ENCODE peak calls at places on chromosomes 2 and 18, in four cellular contexts. J is left ventricle myocardium inferior, T is AG10803, X is GM13977. I is an unnamed sample.

GRCh38 chr2:36290306-36290705 is 65.3 kb upstream of the CRIM1 start:
- DNase-seq in T (peak), X (no peak), J (no peak), I (no peak)

GRCh38 chr18:64806232-64806631 is 657.3 kb upstream of the LINC00305 start:
- DNase-seq in J (no peak), T (no peak), X (no peak), I (no peak)

GRCh38 chr2:21837561-21837960 is 713.8 kb downstream of the TDRD15 start:
- DNase-seq in X (no peak), T (no peak), J (no peak), I (no peak)

GRCh38 chr2:227816507-227817274 is 3.0 kb downstream of the CCL20 start:
- DNase-seq in T (no peak), X (no peak), J (no peak), I (no peak)

GRCh38 chr2:171390941-171391516 is 42.8 kb downstream of the METTL8 start:
- DNase-seq in X (no peak), J (no peak), T (peak), I (peak)

GRCh38 chr2:45220227-45220626 is 211.0 kb upstream of the SIX2 start:
- DNase-seq in T (peak), X (no peak), J (no peak), I (no peak)

GRCh38 chr2:30662268-30663131 is 144.7 kb downstream of the CAPN13 start:
- DNase-seq in T (peak), X (no peak), J (no peak), I (no peak)

GRCh38 chr2:102005989-102006885 is 14.5 kb downstream of the IL1R2 start:
- DNase-seq in X (peak), J (no peak), T (peak), I (peak)

GRCh38 chr2:232309592-232309991 is 69.0 kb upstream of the ALPP start:
- DNase-seq in X (no peak), J (no peak), T (no peak), I (peak)

GRCh38 chr2:202831241-202831997 is 40.1 kb downstream of the ICA1L start:
- DNase-seq in J (no peak), T (peak), X (peak), I (peak)

GRCh38 chr2:157760949-157761348 is 115.2 kb downstream of the ACVR1 start:
- DNase-seq in X (no peak), J (no peak), T (no peak), I (no peak)

GRCh38 chr2:206198677-206199076 is 39.0 kb downstream of the EEF1B2 start:
- DNase-seq in X (no peak), J (no peak), T (peak), I (no peak)

GRCh38 chr2:223084873-223085272 is 32.9 kb downstream of the KCNE4 start:
- DNase-seq in J (no peak), X (no peak), T (no peak), I (no peak)

GRCh38 chr2:46775722-46776121 is 139.9 kb downstream of the MCFD2 start:
- DNase-seq in X (no peak), J (no peak), T (no peak), I (no peak)

GRCh38 chr18:51884039-51884438 is 456.0 kb upstream of the DCC start:
- DNase-seq in T (no peak), J (no peak), X (no peak), I (no peak)

GRCh38 chr2:20382965-20383800 is 32.5 kb upstream of the PUM2 start:
- DNase-seq in J (no peak), T (peak), X (no peak), I (no peak)

GRCh38 chr2:100878000-100878786 is 58.3 kb downstream of the NPAS2 start:
- DNase-seq in X (no peak), T (peak), J (peak), I (no peak)

DNA sequence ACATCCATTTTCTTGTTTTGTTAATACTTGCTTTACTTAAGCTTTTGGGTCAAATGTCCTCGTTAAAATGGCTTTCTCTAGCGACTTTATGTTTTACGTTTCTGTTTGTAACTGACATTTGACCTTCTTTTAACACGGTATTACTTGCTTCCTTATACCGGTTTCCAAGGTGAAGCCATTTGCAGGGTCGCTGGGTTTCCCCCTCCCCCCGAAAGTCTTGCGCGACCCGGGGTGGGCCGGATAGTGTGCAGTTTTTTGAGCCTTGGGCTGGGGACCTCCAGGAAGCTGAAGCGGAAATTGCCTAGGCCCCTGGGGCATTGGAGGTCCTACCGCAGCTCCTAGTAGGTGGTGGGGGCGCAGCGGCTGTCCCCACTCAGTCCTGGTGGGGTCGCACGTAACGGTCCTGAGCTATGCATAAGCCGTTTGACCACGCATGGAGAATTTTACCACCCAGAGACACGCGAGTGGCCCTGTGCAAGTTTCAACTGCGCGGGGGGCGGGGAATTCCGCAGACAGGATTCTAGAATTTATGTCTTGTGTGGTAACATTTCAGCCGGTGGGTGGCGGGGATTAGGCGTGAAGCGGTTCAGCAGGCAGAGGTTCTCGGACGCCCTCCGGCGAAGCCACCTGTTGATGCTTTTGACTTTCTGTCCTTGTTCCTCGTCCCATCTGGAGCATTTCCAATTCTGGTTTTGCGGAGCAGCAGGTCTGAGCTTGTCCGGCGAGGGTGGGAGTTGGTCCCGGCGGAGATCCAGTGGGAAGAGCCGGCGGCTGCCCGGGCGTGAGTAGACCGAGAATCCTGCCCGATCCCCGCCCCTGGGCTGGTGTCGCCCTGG is 2.4 kb downstream of the CFLAR start:
- DNase-seq in T (peak), J (peak), X (peak), I (peak)
- TF ChIP-seq CTCF in T (peak), J (peak), X (peak), I (peak)

DNA sequence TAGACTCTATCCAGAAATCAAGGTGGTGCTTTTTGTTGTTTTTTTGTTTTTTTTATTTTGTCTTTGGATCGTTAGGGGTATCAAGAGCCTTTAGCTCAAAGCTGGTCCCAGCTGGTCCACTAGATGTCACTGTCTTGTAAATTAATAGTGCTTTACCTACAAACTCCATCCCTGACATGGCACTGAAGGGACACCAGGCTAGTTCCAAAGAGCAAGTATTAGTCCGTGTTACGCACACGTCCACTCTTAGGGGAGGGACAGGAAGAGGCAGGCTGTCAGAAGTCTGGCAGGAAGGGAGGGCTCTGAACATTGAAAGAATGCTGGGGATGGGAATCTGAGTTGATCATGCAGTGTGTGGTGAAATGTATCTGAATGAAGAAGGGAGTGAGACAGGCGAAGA is 85.9 kb upstream of the CCBE1 start:
- DNase-seq in T (peak), X (peak), J (no peak), I (peak)
- TF ChIP-seq CTCF in T (peak), X (peak), J (peak), I (peak)

DNA sequence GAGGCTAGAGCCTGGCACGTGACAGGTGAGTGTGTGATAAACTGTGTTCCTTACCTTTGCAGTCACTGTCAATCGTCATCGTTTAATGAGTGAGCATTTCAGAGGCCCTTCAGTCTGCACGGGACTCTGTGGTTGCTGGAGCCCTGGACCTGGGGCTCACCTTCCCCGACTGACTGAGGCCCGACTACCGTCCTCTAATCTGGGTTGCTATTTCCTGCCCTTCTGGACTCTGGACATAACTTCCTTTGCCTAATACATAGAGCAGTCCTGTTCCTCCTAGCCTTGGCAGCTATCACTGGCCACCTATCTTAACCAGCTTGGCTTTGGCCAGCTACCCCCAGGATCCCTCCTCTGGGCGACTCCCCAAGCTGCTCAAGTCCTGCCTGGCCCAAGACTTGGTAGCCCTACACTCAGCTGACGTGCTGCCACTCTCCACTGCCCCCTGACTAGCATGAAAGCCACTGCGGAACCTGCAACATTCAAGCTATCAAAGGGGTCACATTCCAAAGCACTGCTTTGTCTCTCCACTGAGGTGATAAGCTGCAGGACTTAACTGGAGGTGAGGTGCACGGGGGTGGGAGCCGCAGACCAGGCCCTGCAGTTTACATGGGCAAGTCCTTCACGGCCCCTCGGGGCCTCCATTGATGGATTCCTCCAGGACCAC is 11.1 kb upstream of the RAB17 start:
- DNase-seq in X (no peak), T (no peak), J (no peak), I (no peak)
- TF ChIP-seq CTCF in X (no peak), T (no peak), J (peak), I (no peak)

GRCh38 chr2:197073701-197074433 is 147.4 kb upstream of the PGAP1 start:
- DNase-seq in X (no peak), J (peak), T (peak), I (no peak)

GRCh38 chr2:197077336-197077735 is 150.8 kb upstream of the PGAP1 start:
- DNase-seq in T (peak), J (no peak), X (no peak), I (no peak)

GRCh38 chr2:197075286-197075685 is 148.8 kb upstream of the PGAP1 start:
- DNase-seq in J (no peak), T (no peak), X (no peak), I (no peak)

GRCh38 chr2:197076652-197077051 is 150.1 kb upstream of the PGAP1 start:
- DNase-seq in T (no peak), X (no peak), J (no peak), I (no peak)

DNA sequence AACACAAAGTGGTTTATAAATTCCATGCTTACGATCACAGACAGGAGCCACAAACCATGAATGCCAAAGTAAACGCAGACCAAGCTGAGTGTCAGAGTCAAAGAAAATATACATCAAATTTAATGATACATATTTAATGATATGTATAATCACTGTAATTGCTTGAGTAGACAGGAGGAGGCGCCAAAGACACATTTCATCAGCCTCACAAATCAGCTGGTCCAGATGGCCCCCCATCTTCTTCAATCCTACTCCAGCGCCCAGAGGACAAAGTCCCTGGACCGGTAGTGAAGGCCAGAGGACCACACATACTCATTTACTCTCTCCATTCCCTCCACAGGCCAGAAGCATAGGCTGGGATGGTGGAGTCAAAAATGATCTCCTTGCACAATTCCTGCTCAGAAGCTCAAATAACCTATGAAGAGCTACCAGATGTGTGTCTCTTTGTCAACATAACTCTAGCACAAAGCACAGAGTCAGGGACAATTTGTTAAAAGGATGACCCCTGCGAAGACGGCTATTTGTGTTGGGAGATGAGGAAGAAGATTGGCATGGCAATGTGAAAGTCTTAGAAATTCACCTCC is 149.3 kb upstream of the PGAP1 start:
- DNase-seq in J (no peak), X (no peak), T (no peak), I (peak)
- TF ChIP-seq CTCF in J (no peak), X (peak), T (peak), I (peak)

DNA sequence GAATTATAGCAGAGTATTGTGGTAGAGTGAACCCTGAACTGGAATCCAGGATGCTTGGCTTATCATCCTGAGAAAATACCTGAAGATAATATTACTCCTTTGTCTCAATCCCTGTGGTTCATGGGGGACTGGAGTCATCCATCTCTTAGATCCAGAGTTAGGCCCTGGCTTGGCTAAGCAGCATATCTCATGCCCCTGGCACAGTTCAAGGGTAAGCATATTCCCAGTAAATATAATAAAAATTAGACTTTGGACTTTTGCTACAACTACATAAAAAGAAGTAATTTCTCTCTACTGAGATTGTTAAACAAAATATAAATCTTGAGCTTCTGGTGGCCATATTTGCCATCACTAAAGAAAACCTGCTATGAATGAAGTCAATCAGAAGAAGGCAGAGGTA is 47.7 kb upstream of the STK39 start:
- DNase-seq in J (no peak), X (no peak), T (no peak), I (no peak)
- TF ChIP-seq CTCF in J (no peak), X (no peak), T (no peak), I (no peak)

DNA sequence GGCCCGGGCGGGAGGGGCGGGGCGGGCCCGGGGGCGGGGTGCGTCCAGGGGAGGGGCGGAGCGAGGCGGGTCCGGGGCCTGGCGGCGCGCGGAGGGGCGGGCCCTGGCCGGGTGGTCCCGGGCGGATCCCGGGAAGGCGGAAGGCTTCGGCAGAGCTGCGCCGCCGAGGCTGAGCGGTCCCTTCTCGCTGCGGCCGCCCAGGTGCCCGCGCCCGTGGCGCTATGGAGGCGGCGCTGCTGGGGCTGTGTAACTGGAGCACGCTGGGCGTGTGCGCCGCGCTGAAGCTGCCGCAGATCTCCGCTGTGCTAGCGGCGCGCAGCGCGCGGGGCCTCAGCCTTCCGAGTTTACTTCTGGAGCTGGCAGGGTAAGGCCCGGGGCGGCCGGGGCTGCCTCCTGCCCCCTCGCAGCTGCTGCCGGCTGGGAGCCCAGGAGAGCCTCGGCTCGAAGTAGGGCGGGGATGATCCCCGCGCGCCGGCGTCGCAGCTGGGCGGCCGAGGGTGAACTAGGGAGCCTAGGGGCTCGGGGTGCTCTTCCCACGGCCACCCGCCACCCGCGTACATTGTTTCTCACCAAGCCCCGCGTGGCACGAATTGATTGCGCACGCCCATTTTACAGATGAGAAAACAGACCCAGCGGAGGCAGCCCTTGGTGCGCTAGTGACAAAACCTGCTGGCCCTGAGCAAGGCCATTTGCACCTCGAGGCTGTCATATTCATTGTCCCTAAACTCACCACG is at the start of gene SLC66A3:
- DNase-seq in X (no peak), J (no peak), T (peak), I (peak)
- TF ChIP-seq CTCF in X (no peak), J (peak), T (no peak), I (no peak)

I was measured in activated CD8-positive, alpha-beta T cell treated with anti-CD3 and anti-CD28 coated beads for 36 hours.